ENCODE peak calls at places on chromosomes 2 and 18, in nine cellular contexts. J is tibial nerve, M is HCT116, I is tibial artery, E is sigmoid colon, H is HepG2, V is body of pancreas, R is Peyer's patch, K is GM23248. T is an unnamed sample. For H3K4me1, the result is how much of the 10 kb centered on the place peaks cover.

GRCh38 chr2:158953454-158953853 is 15.0 kb upstream of the TANC1 start:
- DNase-seq in J (no peak), M (no peak), I (no peak), E (no peak), H (no peak), V (no peak), R (no peak), K (peak), T (no peak)

GRCh38 chr2:216879727-216880508 is 20.1 kb upstream of the TNP1 start:
- DNase-seq in J (no peak), M (no peak), I (no peak), E (no peak), H (no peak), V (no peak), R (no peak), K (no peak), T (no peak)

GRCh38 chr18:76426738-76427305 is 68.2 kb downstream of the ZNF516 start:
- DNase-seq in J (peak), M (peak), I (no peak), E (peak), H (peak), V (no peak), R (no peak), K (peak), T (no peak)

GRCh38 chr2:64143154-64144056 is 815 bp downstream of the PELI1 start:
- DNase-seq in J (no peak), M (no peak), I (no peak), E (peak), H (peak), V (peak), R (no peak), K (peak), T (peak)

GRCh38 chr2:167626961-167627360 is 620.4 kb downstream of the STK39 start:
- DNase-seq in J (no peak), M (no peak), I (no peak), E (no peak), H (no peak), V (no peak), R (no peak), K (no peak), T (no peak)

GRCh38 chr2:203861197-203861596 is 6.4 kb upstream of the CTLA4 start:
- DNase-seq in J (no peak), M (no peak), I (no peak), E (no peak), H (no peak), V (no peak), R (no peak), K (no peak), T (no peak)

GRCh38 chr2:674319-674985 is 2.8 kb downstream of the TMEM18 start:
- DNase-seq in J (no peak), M (no peak), I (no peak), E (no peak), H (no peak), V (no peak), R (no peak), K (peak), T (no peak)

GRCh38 chr2:231348703-231349373 is 46.7 kb upstream of the B3GNT7 start:
- DNase-seq in J (no peak), M (no peak), I (peak), E (no peak), H (no peak), V (no peak), R (peak), K (no peak), T (no peak)

GRCh38 chr2:1935476-1935875 is 191.2 kb upstream of the PXDN start:
- DNase-seq in J (no peak), M (no peak), I (no peak), E (no peak), H (no peak), V (no peak), R (no peak), K (no peak), T (no peak)

GRCh38 chr2:229141626-229142025 is 129.5 kb downstream of the PID1 start:
- DNase-seq in J (no peak), M (no peak), I (no peak), E (no peak), H (no peak), V (no peak), R (no peak), K (peak), T (peak)

GRCh38 chr2:73403237-73403636 is 17.6 kb downstream of the ALMS1 start:
- DNase-seq in J (no peak), M (no peak), I (no peak), E (no peak), H (no peak), V (no peak), R (no peak), K (no peak), T (no peak)

GRCh38 chr2:99488999-99489757 is 639 bp downstream of the REV1 start:
- DNase-seq in J (peak), M (no peak), I (peak), E (peak), H (peak), V (peak), R (peak), K (peak), T (peak)

GRCh38 chr2:148300534-148300933 is 279.6 kb downstream of the MBD5 start:
- DNase-seq in J (no peak), M (no peak), I (no peak), E (no peak), H (no peak), V (no peak), R (no peak), K (peak), T (no peak)

GRCh38 chr18:25055076-25055475 is 296.9 kb downstream of the ZNF521 start:
- DNase-seq in J (no peak), M (no peak), I (no peak), E (no peak), H (no peak), V (no peak), R (no peak), K (peak), T (no peak)

GRCh38 chr18:55337908-55338521 is 250.0 kb downstream of the TCF4 start:
- DNase-seq in J (no peak), M (no peak), I (peak), E (peak), H (no peak), V (no peak), R (no peak), K (peak), T (no peak)

GRCh38 chr2:117952237-117952636 is 61.6 kb downstream of the CCDC93 start:
- DNase-seq in J (no peak), M (no peak), I (no peak), E (no peak), H (no peak), V (no peak), R (no peak), K (no peak), T (no peak)

GRCh38 chr18:31723639-31723997 is 37.1 kb downstream of the SLC25A52 start:
- DNase-seq in J (no peak), M (no peak), I (no peak), E (no peak), H (no peak), V (no peak), R (no peak), K (no peak), T (no peak)

GRCh38 chr2:231250146-231250545 is 51.7 kb downstream of the ARMC9 start:
- DNase-seq in J (no peak), M (no peak), I (peak), E (no peak), H (no peak), V (no peak), R (no peak), K (peak), T (no peak)

GRCh38 chr2:3446381-3446780 is 66.9 kb downstream of the TRAPPC12 start:
- DNase-seq in J (no peak), M (no peak), I (no peak), E (no peak), H (no peak), V (no peak), R (no peak), K (no peak), T (no peak)

GRCh38 chr2:210459925-210460862 is 16.4 kb downstream of the LANCL1 start:
- DNase-seq in J (no peak), M (no peak), I (no peak), E (no peak), H (no peak), V (no peak), R (no peak), K (no peak), T (no peak)

GRCh38 chr18:24368749-24369148 is 28.9 kb downstream of the OSBPL1A start:
- DNase-seq in J (no peak), M (no peak), I (no peak), E (no peak), H (no peak), V (no peak), R (no peak), K (peak), T (no peak)

GRCh38 chr18:905948-906415 is 1.3 kb downstream of the ADCYAP1 start:
- DNase-seq in J (no peak), M (no peak), I (no peak), E (no peak), H (no peak), V (no peak), R (no peak), K (no peak), T (no peak)

GRCh38 chr2:106191511-106192016 is 2.5 kb downstream of the UXS1 start:
- DNase-seq in J (no peak), M (no peak), I (no peak), E (no peak), H (no peak), V (no peak), R (no peak), K (no peak), T (no peak)

GRCh38 chr2:96470636-96471035 is 34.5 kb downstream of the NEURL3 start:
- DNase-seq in J (peak), M (no peak), I (no peak), E (no peak), H (no peak), V (peak), R (peak), K (peak), T (no peak)

GRCh38 chr2:37219046-37219445 is 12.3 kb downstream of the CEBPZ start:
- DNase-seq in J (no peak), M (no peak), I (no peak), E (no peak), H (no peak), V (no peak), R (no peak), K (no peak), T (no peak)

GRCh38 chr2:8893978-8894820 is 56.8 kb upstream of the KIDINS220 start:
- DNase-seq in J (no peak), M (no peak), I (no peak), E (no peak), H (no peak), V (no peak), R (no peak), K (no peak), T (no peak)

GRCh38 chr2:238720232-238720672 is 127.6 kb upstream of the TWIST2 start:
- DNase-seq in J (peak), M (peak), I (peak), E (no peak), H (peak), V (no peak), R (no peak), K (peak), T (peak)

GRCh38 chr18:3793545-3793944 is 343.6 kb downstream of the TGIF1 start:
- DNase-seq in J (no peak), M (no peak), I (no peak), E (no peak), H (no peak), V (no peak), R (no peak), K (peak), T (no peak)

GRCh38 chr2:55014962-55015939 is 35.0 kb downstream of the RTN4 start:
- DNase-seq in J (peak), M (peak), I (no peak), E (peak), H (peak), V (peak), R (no peak), K (peak), T (peak)

GRCh38 chr2:8312221-8312620 is 369.6 kb upstream of the ID2 start:
- DNase-seq in J (no peak), M (no peak), I (no peak), E (no peak), H (no peak), V (no peak), R (no peak), K (no peak), T (no peak)

GRCh38 chr2:21484643-21485042 is 360.9 kb downstream of the TDRD15 start:
- DNase-seq in J (no peak), M (no peak), I (no peak), E (no peak), H (no peak), V (no peak), R (no peak), K (no peak), T (no peak)

GRCh38 chr2:200662727-200663126 is 76.9 kb downstream of the AOX1 start:
- DNase-seq in J (no peak), M (peak), I (no peak), E (no peak), H (peak), V (no peak), R (no peak), K (peak), T (no peak)

GRCh38 chr18:7521226-7521856 is 45.8 kb upstream of the PTPRM start:
- DNase-seq in J (no peak), M (no peak), I (no peak), E (no peak), H (no peak), V (no peak), R (no peak), K (no peak), T (no peak)

GRCh38 chr2:219445220-219445631 is 10.6 kb downstream of the SPEG start:
- DNase-seq in J (no peak), M (no peak), I (peak), E (no peak), H (no peak), V (no peak), R (no peak), K (no peak), T (peak)

GRCh38 chr2:46909771-46910419 is 5.7 kb downstream of the MCFD2 start:
- DNase-seq in J (no peak), M (peak), I (no peak), E (no peak), H (peak), V (peak), R (peak), K (peak), T (no peak)

GRCh38 chr2:191539068-191539467 is 138.9 kb upstream of the NABP1 start:
- DNase-seq in J (no peak), M (peak), I (no peak), E (no peak), H (no peak), V (no peak), R (no peak), K (peak), T (peak)

GRCh38 chr2:191545361-191545760 is 132.6 kb upstream of the NABP1 start:
- DNase-seq in J (no peak), M (no peak), I (no peak), E (no peak), H (no peak), V (no peak), R (no peak), K (no peak), T (no peak)

GRCh38 chr2:191540681-191541080 is 137.3 kb upstream of the NABP1 start:
- DNase-seq in J (no peak), M (no peak), I (no peak), E (no peak), H (no peak), V (no peak), R (no peak), K (no peak), T (no peak)

GRCh38 chr2:191544511-191545062 is 133.3 kb upstream of the NABP1 start:
- DNase-seq in J (no peak), M (no peak), I (no peak), E (no peak), H (no peak), V (no peak), R (no peak), K (no peak), T (no peak)
- H3K4me3 ChIP-seq in J (no peak), M (no peak), I (no peak), E (no peak), H (no peak), V (no peak), R (no peak), K (no peak), T (no peak)

GRCh38 chr2:169160926-169161481 is 91.6 kb downstream of the DHRS9 start:
- DNase-seq in J (no peak), M (no peak), I (no peak), E (no peak), H (no peak), V (no peak), R (no peak), K (no peak), T (no peak)

GRCh38 chr2:169162613-169163012 is 93.2 kb downstream of the DHRS9 start:
- DNase-seq in J (no peak), M (no peak), I (no peak), E (no peak), H (no peak), V (no peak), R (no peak), K (no peak), T (no peak)

GRCh38 chr2:169165791-169166190 is 96.4 kb downstream of the DHRS9 start:
- DNase-seq in J (no peak), M (no peak), I (no peak), E (no peak), H (no peak), V (no peak), R (no peak), K (no peak), T (no peak)

GRCh38 chr2:169159686-169160085 is 90.3 kb downstream of the DHRS9 start:
- DNase-seq in J (no peak), M (no peak), I (no peak), E (no peak), H (no peak), V (no peak), R (no peak), K (no peak), T (no peak)

DNA sequence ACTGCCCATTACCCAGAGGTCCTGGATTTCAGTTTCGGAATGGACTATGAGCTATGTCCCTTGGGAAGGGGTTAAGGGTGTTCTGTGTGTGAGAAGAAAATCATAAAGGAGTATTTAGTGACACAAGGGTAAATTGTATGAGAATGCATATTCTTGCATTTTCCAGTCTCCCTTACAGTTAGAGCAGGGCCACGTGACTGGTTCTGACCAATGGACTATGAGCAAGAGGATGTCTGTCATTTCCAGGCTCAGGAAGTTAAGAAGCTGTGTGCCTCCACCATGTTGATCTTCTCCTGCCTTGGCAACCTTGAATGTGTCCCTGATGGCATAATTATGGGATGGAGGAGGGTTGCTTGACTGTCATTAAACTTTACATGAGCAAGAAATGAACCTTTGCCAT is 94.9 kb downstream of the DHRS9 start:
- DNase-seq in J (no peak), M (no peak), I (no peak), E (no peak), H (no peak), V (no peak), R (no peak), K (no peak), T (no peak)
- H3K4me1 ChIP-seq in J (under half), M (under half), I (under half), E (under half), H (under half), V (under half), R (under half), K (under half), T (under half)

GRCh38 chr18:59907660-59908059 is 7.9 kb downstream of the PMAIP1 start:
- DNase-seq in J (no peak), M (no peak), I (no peak), E (no peak), H (no peak), V (no peak), R (no peak), K (no peak), T (no peak)
- H3K27ac ChIP-seq in J (no peak), M (no peak), I (no peak), E (no peak), H (no peak), V (no peak), R (no peak), K (no peak), T (no peak)

GRCh38 chr18:46891742-46892214 is 25.5 kb downstream of the PIAS2 start:
- DNase-seq in J (no peak), M (no peak), I (no peak), E (no peak), H (no peak), V (no peak), R (no peak), K (no peak), T (no peak)
- H3K4me3 ChIP-seq in J (no peak), M (no peak), I (no peak), E (no peak), H (no peak), V (no peak), R (no peak), K (no peak), T (no peak)

GRCh38 chr2:172381275-172381608 is 46.1 kb upstream of the ITGA6 start:
- DNase-seq in J (no peak), M (no peak), I (no peak), E (no peak), H (no peak), V (no peak), R (no peak), K (no peak), T (no peak)
- H3K4me1 ChIP-seq in J (under half), M (under half), I (under half), E (under half), H (under half), V (under half), R (under half), K (under half), T (under half)

DNA sequence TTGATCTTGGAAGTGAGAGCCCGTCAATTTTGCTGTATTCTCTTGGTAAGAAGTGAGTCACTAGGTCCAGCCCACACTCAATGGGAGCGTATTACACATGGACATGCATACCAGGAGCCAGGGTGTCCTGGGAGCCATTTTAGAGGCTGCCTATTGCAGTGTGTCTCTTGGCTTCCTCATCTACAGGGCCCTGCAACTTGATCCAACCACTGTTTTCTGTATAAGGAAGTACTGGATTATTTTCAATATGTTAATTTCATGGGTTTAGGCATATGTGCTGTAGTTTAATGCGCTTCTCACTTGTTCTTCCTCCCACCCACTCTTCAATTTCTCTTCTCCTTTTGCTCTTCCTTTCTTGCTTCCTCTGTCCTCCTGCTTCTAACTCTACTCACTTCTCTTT is 151.8 kb upstream of the ZEB2 start:
- DNase-seq in J (no peak), M (no peak), I (no peak), E (no peak), H (no peak), V (no peak), R (no peak), K (peak), T (no peak)
- H3K27ac ChIP-seq in J (peak), M (no peak), I (no peak), E (no peak), H (no peak), V (no peak), R (no peak), K (no peak), T (no peak)

GRCh38 chr2:30298302-30298701 is 67.0 kb downstream of the LBH start:
- DNase-seq in J (no peak), M (no peak), I (no peak), E (no peak), H (no peak), V (no peak), R (no peak), K (no peak), T (no peak)
- H3K4me3 ChIP-seq in J (no peak), M (no peak), I (no peak), E (no peak), H (no peak), V (no peak), R (no peak), K (no peak), T (no peak)

DNA sequence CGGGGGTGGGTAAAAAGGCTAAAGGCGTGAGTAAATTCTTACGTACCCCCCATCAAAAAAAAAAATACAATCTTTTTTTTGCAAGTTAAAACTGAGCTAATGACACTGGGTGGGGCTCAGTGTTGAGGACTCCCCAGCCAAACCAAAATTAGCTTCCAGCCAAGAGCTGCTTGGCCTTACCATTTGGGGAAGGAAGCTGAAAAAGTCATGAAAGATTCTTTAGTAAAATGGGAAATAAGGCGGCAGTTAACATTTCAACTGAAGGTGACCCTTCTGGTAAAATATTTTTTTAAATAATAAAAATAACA is 16.4 kb downstream of the SMAD7 start:
- DNase-seq in J (no peak), M (no peak), I (no peak), E (no peak), H (no peak), V (no peak), R (no peak), K (peak), T (no peak)
- H3K4me1 ChIP-seq in J (under half), M (half or more), I (half or more), E (half or more), H (half or more), V (half or more), R (half or more), K (half or more), T (under half)

GRCh38 chr2:151609705-151610104 is 124.6 kb downstream of the NEB start:
- DNase-seq in J (no peak), M (no peak), I (no peak), E (no peak), H (no peak), V (no peak), R (no peak), K (no peak), T (no peak)
- H3K27ac ChIP-seq in J (no peak), M (no peak), I (no peak), E (no peak), H (no peak), V (no peak), R (no peak), K (no peak), T (no peak)

GRCh38 chr18:61992285-61992684 is 99.5 kb upstream of the RNF152 start:
- DNase-seq in J (no peak), M (peak), I (no peak), E (no peak), H (peak), V (no peak), R (no peak), K (peak), T (peak)
- H3K4me3 ChIP-seq in J (no peak), M (peak), I (no peak), E (no peak), H (no peak), V (no peak), R (no peak), K (peak), T (no peak)

T was measured in SJCRH30.